ENCODE peak calls at places on chromosome 15, in ten cellular contexts. F, V, C, N, H, W, D, T, Q and K are unnamed samples.
A peak's percentile ranks its signal among the peaks of the same experiment; 100 is the strongest.

GRCh38 chr15:63551400-63551799 is 45.8 kb upstream of the FBXL22 start:
- DNase-seq in F (no peak), V (no peak), C (no peak), N (no peak), H (no peak), W (no peak), D (peak; percentile 77), T (no peak), Q (no peak), K (no peak)

GRCh38 chr15:89785771-89786135 is 9.6 kb downstream of the MESP2 start:
- DNase-seq in F (no peak), V (no peak), C (no peak), N (no peak), H (no peak), W (no peak), D (peak; percentile 77), T (no peak), Q (no peak), K (no peak)

GRCh38 chr15:60656491-60657284 is 177.7 kb upstream of the ICE2 start:
- DNase-seq in F (no peak), V (no peak), C (no peak), N (no peak), H (no peak), W (no peak), D (peak; percentile 27), T (peak; percentile 24), Q (no peak), K (no peak)

GRCh38 chr15:99474981-99475753 is 90.6 kb upstream of the MEF2A start:
- DNase-seq in F (peak; percentile 82), V (no peak), C (no peak), N (no peak), H (no peak), W (no peak), D (no peak), T (peak; percentile 62), Q (no peak), K (no peak)

GRCh38 chr15:40150163-40150925 is 10.5 kb upstream of the BUB1B start:
- DNase-seq in F (no peak), V (no peak), C (peak; percentile 19), N (no peak), H (no peak), W (no peak), D (peak; percentile 32), T (no peak), Q (no peak), K (no peak)

GRCh38 chr15:68829068-68829467 is 8.4 kb upstream of the ANP32A start:
- DNase-seq in F (no peak), V (no peak), C (no peak), N (no peak), H (no peak), W (peak; percentile 46), D (peak; percentile 63), T (no peak), Q (no peak), K (no peak)

GRCh38 chr15:89121414-89121813 is 33.2 kb downstream of the ABHD2 start:
- DNase-seq in F (no peak), V (no peak), C (peak; percentile 77), N (no peak), H (no peak), W (no peak), D (peak; percentile 61), T (no peak), Q (no peak), K (peak; percentile 4)

GRCh38 chr15:82139823-82140268 is 94.0 kb upstream of the MEX3B start:
- DNase-seq in F (no peak), V (no peak), C (peak; percentile 63), N (peak; percentile 11), H (no peak), W (peak; percentile 56), D (peak; percentile 73), T (no peak), Q (no peak), K (no peak)

GRCh38 chr15:58492661-58493397 is 61.0 kb downstream of the LIPC start:
- DNase-seq in F (no peak), V (no peak), C (no peak), N (no peak), H (no peak), W (no peak), D (no peak), T (no peak), Q (no peak), K (no peak)

GRCh38 chr15:45307230-45307924 is 55.3 kb downstream of the SLC28A2 start:
- DNase-seq in F (no peak), V (no peak), C (peak; percentile 47), N (no peak), H (no peak), W (peak; percentile 17), D (peak; percentile 59), T (no peak), Q (no peak), K (no peak)

GRCh38 chr15:71914092-71914491 is 103.7 kb downstream of the NR2E3 start:
- DNase-seq in F (no peak), V (no peak), C (no peak), N (no peak), H (no peak), W (no peak), D (no peak), T (no peak), Q (no peak), K (no peak)

GRCh38 chr15:85289677-85290365 is 90.6 kb upstream of the AKAP13 start:
- DNase-seq in F (no peak), V (no peak), C (peak; percentile 24), N (peak; percentile 2), H (no peak), W (peak; percentile 54), D (peak; percentile 48), T (peak; percentile 65), Q (no peak), K (no peak)